ENCODE peak calls at places on chromosome 7, in six cellular contexts. X is adrenal gland, M is heart left ventricle, Y is sigmoid colon, I is IMR-90, F is uterus. W is an unnamed sample.

GRCh38 chr7:90461216-90461615 is 8.2 kb upstream of the PTTG1IP2 start:
- DNase-seq in X (no peak), M (no peak), Y (no peak), I (peak; percentile 18), F (no peak), W (no peak)

GRCh38 chr7:81884817-81885216 is 115.0 kb upstream of the HGF start:
- DNase-seq in X (no peak), M (no peak), Y (no peak), I (no peak), F (no peak), W (no peak)

GRCh38 chr7:90903856-90904255 is 307.7 kb downstream of the CDK14 start:
- DNase-seq in X (no peak), M (no peak), Y (no peak), I (no peak), F (no peak), W (no peak)

GRCh38 chr7:50865450-50865849 is 82.8 kb upstream of the GRB10 start:
- DNase-seq in X (no peak), M (no peak), Y (no peak), I (no peak), F (no peak), W (no peak)

GRCh38 chr7:123608991-123609882 is 7.6 kb downstream of the ASB15 start:
- DNase-seq in X (no peak), M (no peak), Y (no peak), I (no peak), F (no peak), W (no peak)

GRCh38 chr7:139105037-139105382 is 4.5 kb downstream of the ZC3HAV1 start:
- DNase-seq in X (no peak), M (no peak), Y (no peak), I (no peak), F (no peak), W (no peak)

GRCh38 chr7:42677751-42678231 is 234.1 kb downstream of the C7orf25 start:
- DNase-seq in X (peak; percentile 47), M (peak; percentile 22), Y (peak; percentile 85), I (peak; percentile 43), F (peak; percentile 92), W (no peak)

GRCh38 chr7:35359423-35359822 is 105.5 kb upstream of the TBX20 start:
- DNase-seq in X (no peak), M (no peak), Y (no peak), I (no peak), F (no peak), W (no peak)

GRCh38 chr7:124723012-124723411 is 42.6 kb downstream of the GPR37 start:
- DNase-seq in X (no peak), M (no peak), Y (no peak), I (peak; percentile 88), F (no peak), W (no peak)

GRCh38 chr7:21367081-21367480 is 60.8 kb upstream of the SP4 start:
- DNase-seq in X (no peak), M (no peak), Y (no peak), I (no peak), F (no peak), W (no peak)

GRCh38 chr7:85075864-85076263 is 111.0 kb downstream of the SEMA3D start:
- DNase-seq in X (no peak), M (no peak), Y (no peak), I (no peak), F (no peak), W (no peak)

GRCh38 chr7:117157121-117157870 is 165.6 kb downstream of the WNT2 start:
- DNase-seq in X (peak; percentile 87), M (peak; percentile 63), Y (no peak), I (peak; percentile 87), F (peak; percentile 44), W (peak; percentile 70)

GRCh38 chr7:77746164-77746823 is 50.0 kb downstream of the RSBN1L start:
- DNase-seq in X (no peak), M (no peak), Y (no peak), I (no peak), F (no peak), W (no peak)

GRCh38 chr7:155282671-155283070 is 15.0 kb upstream of the INSIG1 start:
- DNase-seq in X (peak; percentile 39), M (peak; percentile 61), Y (no peak), I (no peak), F (no peak), W (peak; percentile 59)

GRCh38 chr7:2736411-2736914 is 48.5 kb downstream of the AMZ1 start:
- DNase-seq in X (no peak), M (no peak), Y (peak; percentile 62), I (no peak), F (peak; percentile 9), W (peak; percentile 31)

GRCh38 chr7:109179601-109180000 is 609.9 kb downstream of the DNAJB9 start:
- DNase-seq in X (no peak), M (no peak), Y (no peak), I (no peak), F (no peak), W (no peak)

GRCh38 chr7:26618458-26618857 is 245.9 kb downstream of the SKAP2 start:
- DNase-seq in X (no peak), M (no peak), Y (no peak), I (no peak), F (no peak), W (no peak)

GRCh38 chr7:1200045-1200444 is 32.6 kb upstream of the UNCX start:
- DNase-seq in X (no peak), M (no peak), Y (no peak), I (peak; percentile 29), F (no peak), W (no peak)

GRCh38 chr7:79401254-79401653 is 52.2 kb downstream of the MAGI2 start:
- DNase-seq in X (no peak), M (no peak), Y (no peak), I (no peak), F (no peak), W (no peak)

GRCh38 chr7:55177068-55177530 is 158.3 kb downstream of the EGFR start:
- DNase-seq in X (no peak), M (no peak), Y (no peak), I (no peak), F (no peak), W (no peak)

GRCh38 chr7:1619152-1620079 is 49.6 kb upstream of the PSMG3 start:
- DNase-seq in X (no peak), M (no peak), Y (no peak), I (no peak), F (no peak), W (no peak)

DNA sequence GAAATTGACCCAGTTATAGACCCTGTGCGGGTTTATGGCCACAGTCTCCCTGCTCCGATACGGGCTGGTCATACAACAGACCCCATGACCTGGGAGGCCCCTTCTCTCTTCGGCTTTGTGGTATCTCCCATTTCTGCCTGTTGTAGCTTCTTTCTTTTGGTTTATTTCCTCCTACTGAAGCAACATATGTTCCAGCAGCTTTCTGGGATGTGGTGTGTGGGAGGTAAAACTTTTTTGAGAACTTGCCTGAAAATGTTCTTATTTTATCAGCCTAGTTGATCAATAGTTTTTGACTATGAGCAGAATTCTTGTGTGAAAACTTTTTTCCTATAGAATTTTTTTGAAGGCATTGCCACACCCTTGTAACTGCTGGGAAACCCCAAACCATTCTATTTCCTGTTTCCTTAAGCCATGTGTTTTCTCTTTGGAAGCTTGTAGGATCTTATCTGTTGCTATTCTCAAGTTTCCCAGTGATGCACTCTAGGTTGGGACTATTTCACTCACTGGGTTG is 80.0 kb downstream of the DAGLB start:
- DNase-seq in X (no peak), M (no peak), Y (no peak), I (peak; percentile 77), F (no peak), W (no peak)
- H3K27ac ChIP-seq in X (no peak overlapping the region), M (no peak overlapping the region), Y (no peak overlapping the region), I (no peak overlapping the region), F (no peak overlapping the region), W (no peak overlapping the region)

DNA sequence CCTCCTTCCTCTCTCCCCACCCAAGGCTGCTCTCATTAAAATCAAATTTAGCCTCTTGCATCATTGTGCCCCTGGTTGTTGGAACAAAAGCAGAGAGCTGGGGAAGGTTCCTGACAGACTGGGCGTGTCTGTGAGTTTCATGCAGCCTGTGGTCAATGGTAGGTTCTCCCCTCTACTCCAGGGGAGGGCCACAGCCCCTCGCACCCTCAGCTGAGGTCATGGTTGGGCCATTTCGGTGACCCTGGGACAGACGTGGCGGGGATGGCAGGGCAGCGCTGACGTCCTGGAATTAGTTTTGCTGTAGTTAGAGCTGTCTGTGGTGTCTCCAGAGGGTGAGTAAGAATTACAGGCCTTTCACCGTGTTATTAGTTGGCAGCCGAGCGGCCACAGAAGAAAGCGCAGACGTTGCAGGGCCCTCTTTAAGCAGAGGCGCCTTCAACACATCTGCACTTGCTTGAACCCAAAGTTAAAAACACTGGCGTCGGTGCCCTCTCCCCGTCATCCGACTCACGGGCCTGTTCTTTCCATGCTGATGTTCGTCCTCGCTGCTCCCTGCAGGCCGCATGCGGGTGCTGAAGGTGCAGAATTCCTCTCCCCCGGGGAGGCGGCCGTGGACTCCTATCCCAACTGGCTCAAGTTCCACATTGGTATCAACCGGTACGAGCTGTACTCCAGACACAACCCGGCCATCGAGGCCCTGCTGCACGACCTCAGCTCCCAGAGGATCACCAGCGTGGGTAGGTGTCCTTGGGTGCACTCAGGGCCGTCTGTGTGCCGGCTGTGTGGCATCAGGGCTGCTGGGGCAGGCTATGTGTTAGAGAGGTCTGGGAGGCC is 2.8 kb downstream of the FAM20C start:
- DNase-seq in X (peak; percentile 27), M (no peak), Y (no peak), I (peak; percentile 28), F (no peak), W (peak; percentile 71)
- H3K27me3 ChIP-seq in X (no peaks in the 10 kb centered on the region), M (no peaks in the 10 kb centered on the region), Y (no peaks in the 10 kb centered on the region), I (no peaks in the 10 kb centered on the region), F (no peaks in the 10 kb centered on the region), W (no peaks in the 10 kb centered on the region)

DNA sequence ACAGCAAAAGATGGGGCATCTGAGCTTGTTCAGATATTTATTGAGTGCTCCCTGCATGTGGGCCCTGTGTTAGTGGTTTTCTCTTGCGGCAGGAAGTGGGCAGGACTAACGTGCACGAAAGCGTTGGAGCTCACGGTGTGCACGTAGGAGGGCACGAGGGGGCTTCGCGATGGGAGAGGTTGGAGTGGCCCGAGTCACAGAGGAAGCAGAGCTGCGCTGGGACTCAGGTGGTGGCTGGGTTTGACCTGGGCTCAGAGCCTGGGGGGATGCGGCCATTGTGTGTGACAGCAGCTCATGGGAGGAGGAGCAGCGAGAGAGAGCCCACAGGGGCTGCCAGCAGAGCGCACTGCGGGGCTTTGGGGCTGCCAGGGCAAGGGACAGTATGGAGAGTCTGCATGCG is 7.7 kb downstream of the ZSCAN25 start:
- DNase-seq in X (no peak), M (no peak), Y (no peak), I (no peak), F (no peak), W (no peak)
- TF ChIP-seq POLR2A in X (no peak), M (no peak), Y (no peak), I (no peak), F (no peak), W (no peak)

GRCh38 chr7:143410523-143411004 is 1.9 kb upstream of the EPHA1 start:
- DNase-seq in X (no peak), M (peak; percentile 51), Y (peak; percentile 85), I (peak; percentile 72), F (peak; percentile 86), W (no peak)
- H3K27ac ChIP-seq in X (no peak overlapping the region), M (no peak overlapping the region), Y (no peak overlapping the region), I (no peak overlapping the region), F (peak overlapping the region; percentile 81), W (no peak overlapping the region)